ENCODE peak calls at places on chromosomes 1 and 21, in seven cellular contexts. V is upper lobe of right lung; D is cardiac muscle cell; H is endodermal cell; R is CD8-positive, alpha-beta T cell; Q is IMR-90; B is CD8-positive, alpha-beta memory T cell. K is an unnamed sample.

GRCh38 chr21:31190516-31190915 is 152.2 kb upstream of the KRTAP19-8 start:
- DNase-seq in D (no peak), V (no peak), B (no peak), R (no peak), H (no peak), Q (no peak), K (peak; percentile 29)

GRCh38 chr1:162213281-162213909 is 143.9 kb downstream of the NOS1AP start:
- DNase-seq in V (peak; percentile 73), R (no peak), H (no peak), D (peak; percentile 52), B (no peak), Q (peak; percentile 2), K (no peak)

GRCh38 chr1:34822202-34822601 is 29.4 kb downstream of the GJA4 start:
- DNase-seq in V (no peak), Q (no peak), H (no peak), R (no peak), D (no peak), B (no peak), K (no peak)

GRCh38 chr1:76287917-76288316 is 213.4 kb downstream of the ST6GALNAC3 start:
- DNase-seq in D (no peak), H (no peak), V (no peak), R (no peak), B (no peak), Q (no peak), K (no peak)

GRCh38 chr1:215474940-215475339 is 92.2 kb upstream of the KCTD3 start:
- DNase-seq in R (no peak), D (no peak), H (no peak), V (no peak), Q (no peak), B (no peak), K (no peak)

GRCh38 chr1:155016231-155016831 is 13.7 kb downstream of the ZBTB7B start:
- DNase-seq in R (no peak), B (no peak), H (no peak), D (no peak), V (no peak), Q (no peak), K (peak; percentile 71)

GRCh38 chr1:24411963-24412362 is 1.6 kb downstream of the STPG1 start:
- DNase-seq in V (no peak), D (no peak), Q (peak; percentile 25), H (no peak), B (no peak), R (no peak), K (no peak)

GRCh38 chr1:2145946-2146835 is 48.4 kb downstream of the FAAP20 start:
- DNase-seq in D (no peak), H (no peak), V (no peak), Q (no peak), R (no peak), B (no peak), K (peak; percentile 19)

GRCh38 chr1:175072131-175072941 is 4.7 kb downstream of the TNN start:
- DNase-seq in V (no peak), D (peak; percentile 9), Q (peak; percentile 74), R (no peak), H (peak; percentile 68), B (no peak), K (peak; percentile 29)

GRCh38 chr1:205662135-205662725 is 18.1 kb downstream of the SLC45A3 start:
- DNase-seq in H (no peak), D (no peak), Q (no peak), B (no peak), V (no peak), R (no peak), K (no peak)

GRCh38 chr1:95780836-95781235 is 546.8 kb downstream of the RWDD3 start:
- DNase-seq in Q (no peak), R (no peak), D (no peak), V (no peak), B (no peak), H (no peak), K (no peak)

GRCh38 chr1:154989195-154989860 is 4.1 kb upstream of the LENEP start:
- DNase-seq in H (no peak), R (no peak), V (no peak), D (no peak), B (no peak), Q (no peak), K (no peak)

GRCh38 chr1:201693019-201693372 is 136.0 kb upstream of the IPO9 start:
- DNase-seq in Q (no peak), H (no peak), V (no peak), D (no peak), R (no peak), B (no peak), K (no peak)

GRCh38 chr1:48741380-48741779 is 35.3 kb downstream of the BEND5 start:
- DNase-seq in B (no peak), H (no peak), Q (no peak), V (no peak), D (no peak), R (no peak), K (no peak)

GRCh38 chr1:85278853-85279314 is 2.5 kb upstream of the BCL10 start:
- DNase-seq in Q (peak; percentile 98), V (no peak), R (no peak), D (no peak), H (no peak), B (no peak), K (peak; percentile 64)

GRCh38 chr1:20095564-20096434 is 23.5 kb downstream of the PLA2G2D start:
- DNase-seq in V (no peak), D (no peak), Q (no peak), R (no peak), B (no peak), H (no peak), K (no peak)

GRCh38 chr1:172637522-172637921 is 21.4 kb upstream of the FASLG start:
- DNase-seq in D (no peak), R (no peak), V (no peak), Q (peak; percentile 94), B (no peak), H (no peak), K (no peak)

GRCh38 chr1:15765495-15766194 is 7.0 kb downstream of the FBLIM1 start:
- DNase-seq in V (no peak), Q (peak; percentile 61), R (no peak), D (no peak), B (no peak), H (no peak), K (no peak)

GRCh38 chr1:247855911-247856310 is 1.1 kb upstream of the TRIM58 start:
- DNase-seq in H (no peak), V (no peak), R (no peak), Q (no peak), D (no peak), B (no peak), K (no peak)
- H3K27me3 ChIP-seq in H (peaks cover 6% of the 10 kb centered on the region), V (peaks cover 9% of the 10 kb centered on the region), R (peaks cover 5% of the 10 kb centered on the region), Q (no peaks in the 10 kb centered on the region), D (peaks cover 6% of the 10 kb centered on the region), B (peaks cover 4% of the 10 kb centered on the region), K (peaks cover 7% of the 10 kb centered on the region)

DNA sequence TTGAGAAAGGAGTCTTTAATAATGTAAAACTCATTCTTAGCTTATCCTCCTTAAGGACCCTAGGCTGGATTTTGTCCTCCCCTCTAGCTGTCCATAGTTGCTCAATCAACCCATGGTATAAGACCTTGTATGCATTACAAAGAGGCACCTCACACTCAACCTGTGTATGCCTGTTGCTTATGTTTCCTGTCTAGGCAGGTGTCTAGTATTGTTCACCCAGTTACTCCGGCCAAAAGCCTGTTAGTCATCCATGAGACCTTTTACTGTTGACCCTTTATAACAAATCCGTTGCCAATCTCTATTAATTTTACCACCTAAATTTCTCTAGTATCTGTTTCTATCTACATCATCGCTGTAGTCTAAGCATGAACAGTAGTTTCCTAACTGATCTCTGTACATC is 3.7 kb downstream of the LYPLAL1 start:
- DNase-seq in B (no peak), D (no peak), V (no peak), H (no peak), R (no peak), Q (no peak), K (no peak)
- H3K4me1 ChIP-seq in B (peaks cover 26% of the 10 kb centered on the region), D (peaks cover 12% of the 10 kb centered on the region), V (peaks cover 44% of the 10 kb centered on the region), H (peaks cover under 1% of the 10 kb centered on the region), R (peaks cover 31% of the 10 kb centered on the region), Q (peaks cover 6% of the 10 kb centered on the region), K (peaks cover 25% of the 10 kb centered on the region)

DNA sequence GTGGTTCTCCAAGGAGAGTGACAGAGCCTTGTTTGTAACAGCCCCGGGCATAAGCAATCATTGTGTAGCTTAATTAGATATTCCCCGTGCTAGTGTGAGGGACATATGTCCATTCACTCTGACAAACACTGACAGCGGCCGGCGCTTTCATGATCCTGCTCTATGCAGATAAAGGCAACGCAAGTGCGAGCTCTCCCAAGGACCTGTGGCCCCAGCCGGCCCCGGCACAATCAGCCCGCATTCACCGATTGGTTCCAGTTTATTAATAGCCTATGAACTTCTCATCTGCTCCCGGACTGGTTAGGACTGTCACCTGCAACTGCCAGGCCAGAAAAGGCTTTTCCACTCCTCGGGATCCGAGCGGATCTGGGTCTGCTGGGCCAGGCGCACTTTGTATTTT is 18.0 kb upstream of the OLIG1 start:
- DNase-seq in H (no peak), Q (no peak), B (no peak), V (no peak), D (no peak), R (no peak), K (no peak)
- H3K27me3 ChIP-seq in H (peaks cover 44% of the 10 kb centered on the region), Q (peaks cover 38% of the 10 kb centered on the region), B (no peaks in the 10 kb centered on the region), V (peaks cover 27% of the 10 kb centered on the region), D (peaks cover 71% of the 10 kb centered on the region), R (no peaks in the 10 kb centered on the region), K (peaks cover 12% of the 10 kb centered on the region)

GRCh38 chr1:206739411-206740076 is 31.0 kb upstream of the IL19 start:
- DNase-seq in R (no peak), Q (peak; percentile 33), H (no peak), V (no peak), D (no peak), B (no peak), K (peak; percentile 60)

GRCh38 chr1:206737729-206738222 is 32.8 kb upstream of the IL19 start:
- DNase-seq in R (no peak), D (no peak), Q (no peak), H (no peak), B (no peak), V (no peak), K (no peak)

GRCh38 chr1:206736878-206737728 is 33.5 kb upstream of the IL19 start:
- DNase-seq in D (peak; percentile 40), R (peak; percentile 43), H (no peak), V (no peak), B (peak; percentile 55), Q (no peak), K (peak; percentile 29)

GRCh38 chr1:206741142-206741701 is 29.4 kb upstream of the IL19 start:
- DNase-seq in H (no peak), Q (no peak), V (no peak), B (no peak), D (no peak), R (no peak), K (no peak)

DNA sequence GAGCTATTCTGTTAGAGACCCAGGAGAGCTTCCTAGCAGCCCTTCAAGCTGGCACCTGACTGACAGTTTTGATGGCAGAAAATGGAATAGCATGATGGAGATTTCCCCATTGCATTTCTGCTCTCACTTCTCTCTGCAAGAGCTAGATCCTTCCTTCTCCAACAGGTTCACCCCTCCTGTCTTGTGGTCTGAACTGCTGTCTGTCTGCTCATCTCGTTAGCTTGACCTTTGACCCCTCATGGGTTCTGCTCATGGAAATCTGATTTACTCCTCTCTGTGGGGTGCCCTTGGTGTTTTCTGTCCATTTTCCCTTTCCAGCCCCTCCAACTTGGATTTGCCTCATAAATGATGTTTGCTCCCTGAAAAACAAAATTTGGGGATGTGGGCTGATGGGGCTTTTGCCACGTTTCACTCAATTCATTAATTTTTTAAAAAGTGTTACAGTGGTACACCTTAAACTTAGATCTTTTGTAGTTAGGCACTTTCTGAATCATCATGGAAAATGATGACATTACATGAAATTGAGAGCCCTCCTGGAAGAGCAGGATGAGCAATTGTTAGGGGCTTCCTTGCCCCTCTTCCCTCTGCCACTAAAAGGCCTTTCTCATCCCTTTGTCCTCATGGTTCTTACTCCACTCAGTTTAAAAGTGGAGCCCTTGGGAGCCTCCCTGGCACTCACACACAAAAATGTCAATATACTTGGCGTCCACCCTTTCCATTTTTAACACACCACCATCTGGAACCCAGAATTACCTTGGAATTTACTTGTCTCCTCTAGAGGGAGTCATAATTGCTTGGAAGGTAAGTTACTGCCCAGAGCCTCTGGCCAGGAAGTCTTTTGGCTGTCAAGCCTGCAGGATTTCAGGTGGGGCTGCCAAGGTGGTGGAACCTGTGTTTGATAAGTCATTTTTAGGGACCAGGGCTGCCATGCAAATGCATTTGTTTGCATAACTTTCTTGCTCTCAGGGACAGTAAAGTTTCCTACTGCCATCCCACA is 31.9 kb upstream of the IL19 start:
- DNase-seq in H (peak; percentile 67), B (no peak), V (no peak), Q (peak; percentile 28), R (no peak), D (no peak), K (no peak)
- H3K4me1 ChIP-seq in H (peaks cover 3% of the 10 kb centered on the region), B (peaks cover 72% of the 10 kb centered on the region), V (peaks cover 13% of the 10 kb centered on the region), Q (peaks cover 13% of the 10 kb centered on the region), R (peaks cover 62% of the 10 kb centered on the region), D (peaks cover 28% of the 10 kb centered on the region), K (peaks cover 62% of the 10 kb centered on the region)